ENCODE peak calls at places on chromosomes 12 and 14, in four cellular contexts. C is transverse colon, L is PC-3, Z is ovary. E is an unnamed sample.
A peak's percentile ranks its signal among the peaks of the same experiment; 100 is the strongest.

GRCh38 chr12:123073962-123074801 is 76.7 kb downstream of the PITPNM2 start:
- DNase-seq in Z (no peak), L (no peak), C (no peak), E (no peak)

GRCh38 chr14:50303744-50304471 is 8.1 kb downstream of the L2HGDH start:
- DNase-seq in L (no peak), Z (no peak), C (no peak), E (no peak)

GRCh38 chr12:57603758-57604453 is 718 bp upstream of the DTX3 start:
- DNase-seq in L (peak; percentile 62), Z (peak; percentile 61), C (peak; percentile 41), E (no peak)

GRCh38 chr12:117907108-117907689 is 61.6 kb downstream of the KSR2 start:
- DNase-seq in C (no peak), Z (no peak), L (no peak), E (no peak)

GRCh38 chr14:57008534-57008933 is 198.3 kb upstream of the OTX2 start:
- DNase-seq in L (no peak), C (no peak), Z (no peak), E (no peak)

GRCh38 chr12:98595152-98595988 is 1.9 kb downstream of the SLC25A3 start:
- DNase-seq in L (peak; percentile 70), Z (no peak), C (no peak), E (no peak)

GRCh38 chr12:19707948-19708409 is 268.7 kb downstream of the AEBP2 start:
- DNase-seq in L (peak; percentile 49), C (no peak), Z (no peak), E (no peak)

GRCh38 chr12:50127546-50127945 is 15.5 kb downstream of the COX14 start:
- DNase-seq in C (no peak), Z (no peak), L (no peak), E (no peak)

GRCh38 chr12:108560321-108560721 is 652 bp downstream of the SART3 start:
- DNase-seq in Z (no peak), C (no peak), L (no peak), E (no peak)

GRCh38 chr12:70849265-70849960 is 71.1 kb downstream of the PTPRR start:
- DNase-seq in L (peak; percentile 61), Z (no peak), C (no peak), E (no peak)

GRCh38 chr12:2586159-2587035 is 208.4 kb upstream of the FKBP4 start:
- DNase-seq in C (no peak), Z (no peak), L (no peak), E (no peak)

GRCh38 chr12:56628671-56629458 is 1.3 kb downstream of the BAZ2A start:
- DNase-seq in Z (peak; percentile 61), C (peak; percentile 79), L (peak; percentile 30), E (peak; percentile 70)

GRCh38 chr12:108858399-108859074 is 1.2 kb upstream of the SSH1 start:
- DNase-seq in Z (peak; percentile 59), C (no peak), L (no peak), E (no peak)

GRCh38 chr14:31137214-31137889 is 70.2 kb downstream of the HECTD1 start:
- DNase-seq in L (peak; percentile 62), Z (no peak), C (no peak), E (no peak)

GRCh38 chr12:71730936-71731335 is 23.7 kb upstream of the RAB21 start:
- DNase-seq in Z (no peak), L (peak; percentile 30), C (no peak), E (no peak)

GRCh38 chr14:94571950-94572349 is 9.3 kb upstream of the SERPINA5 start:
- DNase-seq in L (no peak), C (no peak), Z (no peak), E (no peak)

GRCh38 chr12:13843841-13844240 is 137.6 kb downstream of the GRIN2B start:
- DNase-seq in Z (no peak), C (no peak), L (no peak), E (no peak)

GRCh38 chr12:123431951-123432886 is 4.3 kb downstream of the RILPL2 start:
- DNase-seq in Z (no peak), C (no peak), L (no peak), E (no peak)

GRCh38 chr12:123614531-123614930 is 12.6 kb downstream of the DDX55 start:
- DNase-seq in L (peak; percentile 67), C (no peak), Z (no peak), E (no peak)

GRCh38 chr12:99767809-99768208 is 120.3 kb downstream of the GARIN6 start:
- DNase-seq in C (no peak), L (peak; percentile 53), Z (no peak), E (no peak)
- TF ChIP-seq CTCF in C (peak; percentile 19), L (peak; percentile 72), Z (no peak), E (peak; percentile 47)

DNA sequence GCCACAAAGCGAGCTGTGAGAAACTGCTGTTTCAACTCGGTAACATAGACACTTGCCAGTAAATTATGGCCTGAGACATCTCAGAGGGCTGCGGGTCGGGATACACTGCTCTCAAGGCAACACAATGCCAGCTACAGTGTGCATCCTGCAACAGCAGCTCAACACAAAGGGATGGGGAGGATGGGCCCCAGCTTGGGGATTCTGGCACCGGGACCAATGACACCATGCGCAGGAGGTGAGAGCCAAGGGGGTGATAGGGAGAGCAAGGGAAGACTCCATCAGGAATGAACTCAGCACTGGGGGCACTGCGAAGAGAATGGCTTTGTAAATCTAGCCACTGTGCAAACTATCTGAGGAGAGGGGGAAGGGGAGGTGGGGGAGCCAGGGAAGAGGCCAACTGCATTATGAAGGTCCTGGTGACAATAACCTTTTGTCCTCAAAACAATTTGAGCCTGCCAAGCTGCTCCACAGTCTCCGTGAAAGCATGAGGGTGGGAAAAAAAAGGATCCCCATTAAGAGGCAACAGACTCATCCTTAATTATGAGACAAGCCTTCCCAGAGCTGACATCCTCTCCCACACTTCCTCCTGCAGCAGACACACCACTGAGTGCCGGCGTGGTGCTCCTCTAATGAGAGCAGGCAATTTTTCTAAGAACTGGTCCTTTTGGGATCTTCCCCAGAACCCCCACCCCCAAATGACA is 219.7 kb downstream of the PPM1H start:
- DNase-seq in C (no peak), Z (no peak), L (no peak), E (no peak)
- H3K4me1 ChIP-seq in C (no peaks in the 10 kb centered on the region), Z (peaks cover 9% of the 10 kb centered on the region), L (peaks cover 17% of the 10 kb centered on the region), E (no peaks in the 10 kb centered on the region)

GRCh38 chr14:90396342-90397339 is at the start of gene CALM1:
- DNase-seq in C (peak; percentile 97), L (peak; percentile 92), Z (peak; percentile 98), E (peak; percentile 94)
- TF ChIP-seq CTCF in C (no peak), L (no peak), Z (peak; percentile 34), E (peak; percentile 11)

GRCh38 chr12:111440631-111441030 is 34.9 kb downstream of the SH2B3 start:
- DNase-seq in L (no peak), C (no peak), Z (no peak), E (no peak)
- H3K4me1 ChIP-seq in L (peaks cover 13% of the 10 kb centered on the region), C (peaks cover 36% of the 10 kb centered on the region), Z (peaks cover 8% of the 10 kb centered on the region), E (peaks cover 99% of the 10 kb centered on the region)

DNA sequence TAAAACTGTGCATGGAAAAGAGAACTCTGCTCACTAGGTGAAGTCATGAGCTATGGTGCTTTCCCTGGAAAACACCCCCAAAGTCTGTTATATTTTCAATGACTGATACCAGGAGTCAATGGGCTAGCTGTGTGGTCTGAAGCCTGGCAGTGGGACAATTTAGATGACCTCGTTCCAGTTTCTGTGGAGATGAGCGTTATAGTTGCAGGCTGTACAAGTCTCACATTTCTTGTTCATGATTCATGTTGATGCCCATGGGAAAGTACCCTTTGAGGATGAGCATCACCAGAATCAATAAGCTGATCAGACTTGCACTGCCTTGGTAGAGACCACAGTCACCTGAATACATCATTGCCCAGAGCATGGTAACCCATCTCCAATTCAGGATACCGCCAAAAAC is 70.7 kb downstream of the NOVA1 start:
- DNase-seq in L (no peak), C (no peak), Z (no peak), E (no peak)
- TF ChIP-seq CTCF in L (no peak), C (no peak), Z (no peak), E (no peak)

GRCh38 chr14:91406982-91407381 is 10.6 kb downstream of the CCDC88C start:
- DNase-seq in C (peak; percentile 42), Z (no peak), L (no peak), E (no peak)
- H3K4me1 ChIP-seq in C (peaks cover 26% of the 10 kb centered on the region), Z (peaks cover 4% of the 10 kb centered on the region), L (no peaks in the 10 kb centered on the region), E (peaks cover 11% of the 10 kb centered on the region)

GRCh38 chr12:752673-753400 is 458 bp downstream of the WNK1 start:
- DNase-seq in Z (peak; percentile 73), L (peak; percentile 36), C (peak; percentile 69), E (peak; percentile 45)
- TF ChIP-seq CTCF in Z (no peak), L (no peak), C (peak; percentile 28), E (peak; percentile 44)

E was measured in heart right ventricle.